ENCODE peak calls at places on chromosomes 7 and 10, in nine cellular contexts. J is breast epithelium, T is OCI-LY7, U is fibroblast of lung, F is dorsolateral prefrontal cortex, O is pancreas, Y is upper lobe of right lung, X is brain microvascular endothelial cell, I is bronchial epithelial cell. B is an unnamed sample.
A peak's percentile ranks its signal among the peaks of the same experiment; 100 is the strongest.

GRCh38 chr7:69598487-69599148 is 343 bp downstream of the AUTS2 start:
- DNase-seq in J (peak; percentile 22), T (peak; percentile 65), U (peak; percentile 42), F (peak; percentile 47), O (peak; percentile 33), Y (peak; percentile 61), X (no peak), I (no peak), B (no peak)

GRCh38 chr10:113475381-113475807 is 77.5 kb upstream of the HABP2 start:
- DNase-seq in J (peak; percentile 85), T (no peak), U (peak; percentile 91), F (no peak), O (no peak), Y (no peak), X (no peak), I (peak; percentile 71), B (peak; percentile 81)

GRCh38 chr10:12350925-12351324 is 1.6 kb downstream of the CAMK1D start:
- DNase-seq in J (no peak), T (no peak), U (no peak), F (no peak), O (no peak), Y (no peak), X (no peak), I (no peak), B (no peak)

GRCh38 chr10:122029503-122030199 is 40.7 kb downstream of the TACC2 start:
- DNase-seq in J (no peak), T (no peak), U (no peak), F (no peak), O (no peak), Y (no peak), X (no peak), I (no peak), B (no peak)

GRCh38 chr10:132009575-132009974 is 27.9 kb upstream of the BNIP3 start:
- DNase-seq in J (no peak), T (no peak), U (no peak), F (no peak), O (no peak), Y (no peak), X (no peak), I (no peak), B (no peak)

GRCh38 chr10:43284341-43284910 is 17.6 kb upstream of the RASGEF1A start:
- DNase-seq in J (no peak), T (peak; percentile 13), U (no peak), F (no peak), O (no peak), Y (no peak), X (no peak), I (peak; percentile 40), B (no peak)

GRCh38 chr10:89163265-89163995 is 43.7 kb downstream of the CH25H start:
- DNase-seq in J (peak; percentile 22), T (peak; percentile 12), U (no peak), F (peak; percentile 48), O (no peak), Y (no peak), X (no peak), I (peak; percentile 84), B (no peak)

GRCh38 chr10:110684800-110685446 is 40.8 kb downstream of the RBM20 start:
- DNase-seq in J (no peak), T (no peak), U (peak; percentile 64), F (no peak), O (no peak), Y (no peak), X (peak; percentile 70), I (no peak), B (no peak)

GRCh38 chr7:77258593-77258992 is 59.0 kb upstream of the FGL2 start:
- DNase-seq in J (no peak), T (no peak), U (no peak), F (no peak), O (no peak), Y (no peak), X (no peak), I (no peak), B (no peak)

GRCh38 chr10:96470108-96470743 is 43.5 kb downstream of the TLL2 start:
- DNase-seq in J (no peak), T (peak; percentile 63), U (peak; percentile 17), F (peak; percentile 60), O (no peak), Y (no peak), X (peak; percentile 48), I (peak; percentile 42), B (no peak)

GRCh38 chr10:119278126-119278701 is 70.8 kb downstream of the GRK5 start:
- DNase-seq in J (no peak), T (no peak), U (no peak), F (no peak), O (no peak), Y (no peak), X (no peak), I (no peak), B (no peak)

GRCh38 chr10:124612611-124613498 is 131.3 kb downstream of the FAM53B start:
- DNase-seq in J (no peak), T (peak; percentile 46), U (peak; percentile 27), F (no peak), O (no peak), Y (no peak), X (peak; percentile 18), I (no peak), B (no peak)

GRCh38 chr10:114045071-114045737 is 1.5 kb downstream of the ADRB1 start:
- DNase-seq in J (no peak), T (no peak), U (no peak), F (no peak), O (peak; percentile 26), Y (peak; percentile 76), X (no peak), I (no peak), B (no peak)

GRCh38 chr10:109977382-109977806 is 30.4 kb upstream of the ADD3 start:
- DNase-seq in J (no peak), T (no peak), U (peak; percentile 68), F (no peak), O (peak; percentile 62), Y (no peak), X (peak; percentile 86), I (no peak), B (no peak)

GRCh38 chr10:32961892-32962369 is 3.9 kb upstream of the ITGB1 start:
- DNase-seq in J (no peak), T (peak; percentile 58), U (peak; percentile 94), F (no peak), O (no peak), Y (no peak), X (peak; percentile 77), I (peak; percentile 95), B (no peak)
- TF ChIP-seq CTCF in J (no peak), T (peak; percentile 41), U (no peak), F (no peak), O (no peak), Y (no peak), X (peak; percentile 46), I (peak; percentile 21), B (no peak)

DNA sequence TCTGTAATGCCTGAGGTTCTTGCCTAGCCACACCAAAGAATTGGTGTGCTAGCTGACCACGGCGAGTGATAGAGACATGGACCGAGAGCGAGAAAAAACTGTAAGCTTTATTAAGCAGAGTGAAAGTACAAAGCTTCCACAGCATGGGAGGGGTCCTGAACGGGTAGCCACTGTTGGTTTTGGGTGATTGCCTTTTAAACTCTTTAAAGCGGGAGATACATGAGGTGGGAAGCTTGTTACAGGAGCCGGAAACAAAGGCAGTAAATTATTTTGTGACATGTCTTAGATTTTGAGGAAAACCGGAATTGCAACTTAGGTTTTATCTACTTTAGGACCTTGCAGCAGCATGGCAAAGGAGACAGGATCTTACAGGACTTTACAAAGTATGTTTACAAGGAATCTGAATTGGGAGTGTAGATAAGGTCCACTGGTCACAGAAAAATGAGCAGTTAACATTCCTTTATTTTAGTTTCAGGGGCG is 252.6 kb upstream of the MBL2 start:
- DNase-seq in J (no peak), T (peak; percentile 7), U (peak; percentile 6), F (no peak), O (no peak), Y (no peak), X (no peak), I (no peak), B (no peak)
- H3K4me3 ChIP-seq in J (peak overlapping the region; percentile 33), T (peak overlapping the region; percentile 18), U (peak overlapping the region; percentile 75), F (no peak overlapping the region), O (peak overlapping the region; percentile 29), Y (peak overlapping the region; percentile 23), X (peak overlapping the region; percentile 20), I (peak overlapping the region; percentile 22), B (peak overlapping the region; percentile 7)

GRCh38 chr7:129824291-129825004 is 128.3 kb downstream of the UBE2H start:
- DNase-seq in J (no peak), T (no peak), U (no peak), F (no peak), O (no peak), Y (no peak), X (no peak), I (no peak), B (no peak)

GRCh38 chr7:129827467-129827990 is 125.2 kb downstream of the UBE2H start:
- DNase-seq in J (no peak), T (no peak), U (no peak), F (no peak), O (no peak), Y (no peak), X (no peak), I (no peak), B (no peak)

GRCh38 chr7:129828078-129828762 is 124.5 kb downstream of the UBE2H start:
- DNase-seq in J (no peak), T (no peak), U (no peak), F (no peak), O (no peak), Y (no peak), X (no peak), I (no peak), B (no peak)

GRCh38 chr7:129825554-129826267 is 127.0 kb downstream of the UBE2H start:
- DNase-seq in J (peak; percentile 67), T (peak; percentile 78), U (peak; percentile 58), F (peak; percentile 74), O (peak; percentile 89), Y (peak; percentile 95), X (peak; percentile 42), I (peak; percentile 49), B (no peak)

GRCh38 chr7:129825005-129825553 is 127.7 kb downstream of the UBE2H start:
- DNase-seq in J (peak; percentile 44), T (peak; percentile 42), U (peak; percentile 52), F (peak; percentile 49), O (peak; percentile 80), Y (peak; percentile 85), X (no peak), I (peak; percentile 77), B (no peak)
- TF ChIP-seq CTCF in J (no peak), T (no peak), U (peak; percentile 46), F (no peak), O (no peak), Y (peak; percentile 25), X (peak; percentile 59), I (peak; percentile 67), B (peak; percentile 50)

DNA sequence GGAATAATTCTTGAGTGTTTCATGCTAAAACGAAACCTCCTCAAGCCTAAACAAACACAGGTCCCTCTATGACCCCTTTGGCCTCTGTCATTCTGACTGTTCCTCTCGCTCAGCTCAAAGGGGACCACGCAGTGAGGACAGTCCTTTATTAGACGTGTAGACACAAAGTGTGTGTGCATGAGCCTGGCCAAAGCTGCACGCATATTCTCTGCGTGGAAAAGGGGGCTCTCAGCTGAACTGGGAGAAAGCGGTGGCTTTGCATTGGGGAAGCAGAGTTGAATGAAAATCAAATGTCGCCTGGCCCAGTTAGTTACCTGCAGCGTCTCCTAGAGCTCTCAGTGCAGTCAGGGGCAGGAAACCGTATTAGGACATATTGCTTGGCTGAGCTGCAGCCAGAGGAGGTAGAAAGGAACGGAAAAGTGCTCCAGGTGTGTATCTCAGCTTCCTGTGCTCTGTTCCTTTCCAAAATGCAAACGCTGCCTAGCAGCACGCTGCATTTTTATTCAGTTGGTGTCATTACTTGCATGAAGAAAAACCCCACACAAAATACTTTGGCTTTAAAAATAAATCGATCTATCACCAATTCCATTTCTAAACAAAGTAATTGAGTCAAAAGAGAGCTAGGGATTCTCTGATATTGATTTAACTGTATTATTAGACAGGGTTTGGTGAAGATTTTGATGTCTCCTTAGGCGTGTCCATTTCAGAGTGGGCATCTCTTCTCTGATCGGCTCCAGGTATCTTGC is 4.9 kb downstream of the GATA3 start:
- DNase-seq in J (no peak), T (peak; percentile 17), U (no peak), F (no peak), O (no peak), Y (no peak), X (no peak), I (no peak), B (no peak)
- H3K4me3 ChIP-seq in J (peak overlapping the region; percentile 72), T (no peak overlapping the region), U (no peak overlapping the region), F (no peak overlapping the region), O (no peak overlapping the region), Y (peak overlapping the region; percentile 8), X (no peak overlapping the region), I (no peak overlapping the region), B (no peak overlapping the region)